ENCODE peak calls at places on chromosome 5, in eight cellular contexts. One of them, this sample, is unnamed.

GRCh38 chr5:138331449-138332368 is at the start of gene CDC25C:
- DNase-seq in stimulated activated CD4-positive, alpha-beta T cell treated with anti-CD3 and anti-CD28 coated beads, Interleukin-12 subunit alpha, Interleukin-12 subunit beta, amount 100 ng/mL, for 4 hours: peak; percentile 90
- DNase-seq in PC-3: peak; percentile 97
- DNase-seq in fibroblast of gingiva: peak; percentile 99
- DNase-seq in HuH-7.5: peak; percentile 87
- DNase-seq in astrocyte of the spinal cord: peak; percentile 100
- DNase-seq in AG08395: peak; percentile 99
- DNase-seq in ACHN: peak; percentile 98
- DNase-seq in this sample: peak; percentile 98

GRCh38 chr5:139182528-139183296 is 15.5 kb downstream of the SIL1 start:
- DNase-seq in AG08395: no peak
- DNase-seq in astrocyte of the spinal cord: no peak
- DNase-seq in fibroblast of gingiva: no peak
- DNase-seq in stimulated activated CD4-positive, alpha-beta T cell treated with anti-CD3 and anti-CD28 coated beads, Interleukin-12 subunit alpha, Interleukin-12 subunit beta, amount 100 ng/mL, for 4 hours: no peak
- DNase-seq in PC-3: no peak
- DNase-seq in ACHN: no peak
- DNase-seq in HuH-7.5: no peak
- DNase-seq in this sample: no peak

GRCh38 chr5:147290261-147290660 is 55.4 kb downstream of the STK32A start:
- DNase-seq in HuH-7.5: no peak
- DNase-seq in PC-3: no peak
- DNase-seq in astrocyte of the spinal cord: no peak
- DNase-seq in ACHN: no peak
- DNase-seq in AG08395: no peak
- DNase-seq in stimulated activated CD4-positive, alpha-beta T cell treated with anti-CD3 and anti-CD28 coated beads, Interleukin-12 subunit alpha, Interleukin-12 subunit beta, amount 100 ng/mL, for 4 hours: no peak
- DNase-seq in fibroblast of gingiva: no peak
- DNase-seq in this sample: no peak

GRCh38 chr5:38426493-38426892 is 130.0 kb downstream of the LIFR start:
- DNase-seq in fibroblast of gingiva: peak; percentile 31
- DNase-seq in stimulated activated CD4-positive, alpha-beta T cell treated with anti-CD3 and anti-CD28 coated beads, Interleukin-12 subunit alpha, Interleukin-12 subunit beta, amount 100 ng/mL, for 4 hours: no peak
- DNase-seq in PC-3: peak; percentile 36
- DNase-seq in ACHN: no peak
- DNase-seq in AG08395: peak; percentile 48
- DNase-seq in astrocyte of the spinal cord: no peak
- DNase-seq in HuH-7.5: no peak
- DNase-seq in this sample: no peak

GRCh38 chr5:30592833-30593232 is 600.7 kb upstream of the CDH6 start:
- DNase-seq in ACHN: no peak
- DNase-seq in astrocyte of the spinal cord: no peak
- DNase-seq in fibroblast of gingiva: no peak
- DNase-seq in PC-3: no peak
- DNase-seq in HuH-7.5: no peak
- DNase-seq in AG08395: no peak
- DNase-seq in stimulated activated CD4-positive, alpha-beta T cell treated with anti-CD3 and anti-CD28 coated beads, Interleukin-12 subunit alpha, Interleukin-12 subunit beta, amount 100 ng/mL, for 4 hours: no peak
- DNase-seq in this sample: no peak

GRCh38 chr5:142420521-142420920 is 95.7 kb upstream of the SPRY4 start:
- DNase-seq in stimulated activated CD4-positive, alpha-beta T cell treated with anti-CD3 and anti-CD28 coated beads, Interleukin-12 subunit alpha, Interleukin-12 subunit beta, amount 100 ng/mL, for 4 hours: no peak
- DNase-seq in PC-3: no peak
- DNase-seq in fibroblast of gingiva: no peak
- DNase-seq in astrocyte of the spinal cord: no peak
- DNase-seq in ACHN: no peak
- DNase-seq in HuH-7.5: no peak
- DNase-seq in AG08395: no peak
- DNase-seq in this sample: no peak

GRCh38 chr5:59728356-59728755 is 165.2 kb downstream of the PDE4D start:
- DNase-seq in PC-3: no peak
- DNase-seq in fibroblast of gingiva: no peak
- DNase-seq in AG08395: no peak
- DNase-seq in stimulated activated CD4-positive, alpha-beta T cell treated with anti-CD3 and anti-CD28 coated beads, Interleukin-12 subunit alpha, Interleukin-12 subunit beta, amount 100 ng/mL, for 4 hours: no peak
- DNase-seq in ACHN: no peak
- DNase-seq in HuH-7.5: no peak
- DNase-seq in astrocyte of the spinal cord: no peak
- DNase-seq in this sample: no peak

GRCh38 chr5:80915716-80916115 is 44.4 kb upstream of the RASGRF2 start:
- DNase-seq in HuH-7.5: no peak
- DNase-seq in ACHN: no peak
- DNase-seq in astrocyte of the spinal cord: no peak
- DNase-seq in AG08395: peak; percentile 15
- DNase-seq in fibroblast of gingiva: no peak
- DNase-seq in PC-3: peak; percentile 11
- DNase-seq in stimulated activated CD4-positive, alpha-beta T cell treated with anti-CD3 and anti-CD28 coated beads, Interleukin-12 subunit alpha, Interleukin-12 subunit beta, amount 100 ng/mL, for 4 hours: no peak
- DNase-seq in this sample: no peak

GRCh38 chr5:36944607-36945225 is 68.1 kb downstream of the NIPBL start:
- DNase-seq in HuH-7.5: no peak
- DNase-seq in PC-3: peak; percentile 85
- DNase-seq in astrocyte of the spinal cord: peak; percentile 76
- DNase-seq in fibroblast of gingiva: peak; percentile 52
- DNase-seq in ACHN: peak; percentile 70
- DNase-seq in stimulated activated CD4-positive, alpha-beta T cell treated with anti-CD3 and anti-CD28 coated beads, Interleukin-12 subunit alpha, Interleukin-12 subunit beta, amount 100 ng/mL, for 4 hours: no peak
- DNase-seq in AG08395: peak; percentile 18
- DNase-seq in this sample: peak; percentile 78

This sample was measured in RKO.